ENCODE peak calls at places on chromosome 14, in eight cellular contexts. O is progenitor cell of endocrine pancreas; Y is left cardiac atrium; V is NK-92 treated with Interleukin-12 subunit alpha and Interleukin-12 subunit beta, amount 100 ng/mL, for 24 hours; L is T-helper 9 cell; I is cerebellum; T is iPS-NIHi11; E is stimulated activated CD4-positive, alpha-beta T cell treated with anti-CD3 and anti-CD28 coated beads, Interleukin-12 subunit alpha, Interleukin-12 subunit beta, amount 100 ng/mL, for 48 hours. M is an unnamed sample.

GRCh38 chr14:99524091-99524661 is 43.0 kb downstream of the CCNK start:
- DNase-seq in O (no peak), Y (peak), V (no peak), L (no peak), I (no peak), T (no peak), E (no peak), M (no peak)

GRCh38 chr14:90349729-90350128 is 18.0 kb upstream of the NRDE2 start:
- DNase-seq in O (no peak), Y (no peak), V (no peak), L (no peak), I (no peak), T (no peak), E (no peak), M (no peak)

GRCh38 chr14:99273724-99274345 is 1.8 kb upstream of the BCL11B start:
- DNase-seq in O (no peak), Y (no peak), V (no peak), L (no peak), I (no peak), T (no peak), E (no peak), M (peak)

GRCh38 chr14:69247691-69248440 is 12.1 kb upstream of the GALNT16 start:
- DNase-seq in O (no peak), Y (peak), V (no peak), L (no peak), I (no peak), T (no peak), E (no peak), M (no peak)

GRCh38 chr14:61342486-61342885 is 21.1 kb downstream of the PRKCH start:
- DNase-seq in O (no peak), Y (peak), V (peak), L (peak), I (no peak), T (no peak), E (peak), M (no peak)

GRCh38 chr14:77878783-77879182 is 78.9 kb downstream of the ADCK1 start:
- DNase-seq in O (no peak), Y (no peak), V (no peak), L (no peak), I (no peak), T (no peak), E (no peak), M (no peak)

GRCh38 chr14:33934938-33935337 is 15.9 kb downstream of the EGLN3 start:
- DNase-seq in O (no peak), Y (no peak), V (no peak), L (no peak), I (no peak), T (no peak), E (no peak), M (no peak)

GRCh38 chr14:80955434-80955939 is at the start of gene TSHR:
- DNase-seq in O (no peak), Y (no peak), V (no peak), L (no peak), I (no peak), T (peak), E (no peak), M (peak)

GRCh38 chr14:35932659-35933159 is 106.6 kb downstream of the BRMS1L start:
- DNase-seq in O (no peak), Y (no peak), V (peak), L (no peak), I (no peak), T (no peak), E (peak), M (no peak)

GRCh38 chr14:55131782-55132181 is 2.7 kb downstream of the LGALS3 start:
- DNase-seq in O (no peak), Y (no peak), V (no peak), L (no peak), I (no peak), T (no peak), E (no peak), M (no peak)

GRCh38 chr14:68539839-68540238 is 253.0 kb downstream of the ZFP36L1 start:
- DNase-seq in O (no peak), Y (no peak), V (no peak), L (no peak), I (no peak), T (no peak), E (no peak), M (no peak)

GRCh38 chr14:99838555-99839193 is 45.5 kb downstream of the EML1 start:
- DNase-seq in O (no peak), Y (no peak), V (no peak), L (no peak), I (no peak), T (peak), E (no peak), M (peak)

GRCh38 chr14:64705406-64706118 is 1.3 kb downstream of the PLEKHG3 start:
- DNase-seq in O (no peak), Y (no peak), V (no peak), L (peak), I (no peak), T (no peak), E (no peak), M (no peak)

GRCh38 chr14:104176611-104177010 is 38.2 kb downstream of the KIF26A start:
- DNase-seq in O (no peak), Y (no peak), V (no peak), L (no peak), I (no peak), T (no peak), E (no peak), M (no peak)

GRCh38 chr14:94175403-94176146 is 1.5 kb downstream of the PPP4R4 start:
- DNase-seq in O (no peak), Y (no peak), V (no peak), L (no peak), I (no peak), T (no peak), E (no peak), M (no peak)

GRCh38 chr14:49858383-49858782 is 5.8 kb upstream of the NEMF start:
- DNase-seq in O (no peak), Y (no peak), V (no peak), L (no peak), I (no peak), T (no peak), E (no peak), M (peak)

GRCh38 chr14:99589651-99590530 is 14.1 kb downstream of the CCDC85C start:
- DNase-seq in O (no peak), Y (no peak), V (no peak), L (no peak), I (no peak), T (no peak), E (no peak), M (no peak)